ENCODE peak calls at places on chromosomes 7 and 10, in four cellular contexts. V is esophagus muscularis mucosa, K is spleen, P is right atrium auricular region. U is an unnamed sample.

GRCh38 chr7:81162771-81163525 is 244.1 kb upstream of the SEMA3C start:
- DNase-seq in V (no peak), K (no peak), P (no peak), U (no peak)

GRCh38 chr10:11874568-11875182 is 51.5 kb downstream of the PROSER2 start:
- DNase-seq in V (no peak), K (peak), P (peak), U (no peak)

GRCh38 chr7:80584778-80585177 is 53.7 kb upstream of the CD36 start:
- DNase-seq in V (no peak), K (no peak), P (no peak), U (no peak)

GRCh38 chr7:92179393-92179924 is 517 bp upstream of the LRRD1 start:
- DNase-seq in V (peak), K (no peak), P (no peak), U (no peak)

GRCh38 chr10:129628823-129629222 is 161.8 kb downstream of the MGMT start:
- DNase-seq in V (no peak), K (no peak), P (no peak), U (no peak)

GRCh38 chr7:44280993-44281721 is 44.2 kb downstream of the CAMK2B start:
- DNase-seq in V (no peak), K (peak), P (no peak), U (peak)

GRCh38 chr10:70742537-70743429 is 42.4 kb downstream of the TBATA start:
- DNase-seq in V (no peak), K (peak), P (no peak), U (no peak)

GRCh38 chr10:26555719-26556368 is 117.7 kb downstream of the APBB1IP start:
- DNase-seq in V (peak), K (no peak), P (peak), U (no peak)

GRCh38 chr7:10940748-10941358 is 32.8 kb upstream of the PHF14 start:
- DNase-seq in V (no peak), K (no peak), P (no peak), U (no peak)

GRCh38 chr7:57789130-57789529 is 339.2 kb downstream of the ZNF716 start:
- DNase-seq in V (no peak), K (no peak), P (no peak), U (no peak)

GRCh38 chr7:539731-540411 is 20.2 kb upstream of the PDGFA start:
- DNase-seq in V (no peak), K (no peak), P (no peak), U (no peak)

GRCh38 chr7:16399916-16400895 is 21.1 kb downstream of the CRPPA start:
- DNase-seq in V (no peak), K (no peak), P (no peak), U (no peak)

GRCh38 chr7:5478568-5479045 is 55.0 kb upstream of the TNRC18 start:
- DNase-seq in V (no peak), K (no peak), P (no peak), U (no peak)

GRCh38 chr7:131188367-131189339 is 139.0 kb upstream of the MKLN1 start:
- DNase-seq in V (no peak), K (no peak), P (no peak), U (no peak)

GRCh38 chr10:101217450-101218281 is 11.6 kb downstream of the LBX1 start:
- DNase-seq in V (no peak), K (no peak), P (no peak), U (no peak)

GRCh38 chr7:90119178-90119971 is 34.9 kb upstream of the STEAP1 start:
- DNase-seq in V (no peak), K (peak), P (no peak), U (no peak)

GRCh38 chr7:83677180-83677866 is 28.4 kb upstream of the SEMA3E start:
- DNase-seq in V (no peak), K (no peak), P (no peak), U (no peak)

GRCh38 chr7:55120501-55121198 is 101.8 kb downstream of the EGFR start:
- DNase-seq in V (peak), K (no peak), P (no peak), U (no peak)

GRCh38 chr7:9192969-9193368 is 759.6 kb downstream of the NXPH1 start:
- DNase-seq in V (no peak), K (no peak), P (no peak), U (no peak)

U was measured in mesenteric fat pad.